ENCODE peak calls at places on chromosomes 6 and 20, in eight cellular contexts. One of them, this sample, is unnamed.

GRCh38 chr6:150271501-150272263 is 97.1 kb upstream of the IYD start:
- DNase-seq in activated CD4-positive, alpha-beta T cell treated with anti-CD3 and anti-CD28 coated beads, Interleukin-2, amount 10 ng/mL, durations not matched to agents 7 days and 5 days: no peak
- DNase-seq in right cardiac atrium: no peak
- DNase-seq in C1 segment of cervical spinal cord: no peak
- DNase-seq in GM12865: no peak
- DNase-seq in stimulated activated CD4-positive, alpha-beta T cell treated with anti-CD3 and anti-CD28 coated beads, Interleukin-2, amount 100 ng/mL, for 48 hours: no peak
- DNase-seq in NAMALWA: no peak
- DNase-seq in lung microvascular endothelial cell: no peak
- DNase-seq in this sample: no peak

GRCh38 chr6:165091121-165091785 is 218.2 kb downstream of the C6orf118 start:
- DNase-seq in stimulated activated CD4-positive, alpha-beta T cell treated with anti-CD3 and anti-CD28 coated beads, Interleukin-2, amount 100 ng/mL, for 48 hours: no peak
- DNase-seq in GM12865: no peak
- DNase-seq in NAMALWA: no peak
- DNase-seq in lung microvascular endothelial cell: peak; percentile 37
- DNase-seq in activated CD4-positive, alpha-beta T cell treated with anti-CD3 and anti-CD28 coated beads, Interleukin-2, amount 10 ng/mL, durations not matched to agents 7 days and 5 days: no peak
- DNase-seq in right cardiac atrium: no peak
- DNase-seq in C1 segment of cervical spinal cord: no peak
- DNase-seq in this sample: no peak

GRCh38 chr20:40711078-40711477 is 22.0 kb upstream of the MAFB start:
- DNase-seq in stimulated activated CD4-positive, alpha-beta T cell treated with anti-CD3 and anti-CD28 coated beads, Interleukin-2, amount 100 ng/mL, for 48 hours: no peak
- DNase-seq in right cardiac atrium: no peak
- DNase-seq in C1 segment of cervical spinal cord: no peak
- DNase-seq in lung microvascular endothelial cell: no peak
- DNase-seq in NAMALWA: no peak
- DNase-seq in activated CD4-positive, alpha-beta T cell treated with anti-CD3 and anti-CD28 coated beads, Interleukin-2, amount 10 ng/mL, durations not matched to agents 7 days and 5 days: no peak
- DNase-seq in GM12865: no peak
- DNase-seq in this sample: no peak

GRCh38 chr6:160439751-160440150 is 91.6 kb downstream of the SLC22A3 start:
- DNase-seq in right cardiac atrium: no peak
- DNase-seq in stimulated activated CD4-positive, alpha-beta T cell treated with anti-CD3 and anti-CD28 coated beads, Interleukin-2, amount 100 ng/mL, for 48 hours: no peak
- DNase-seq in NAMALWA: no peak
- DNase-seq in GM12865: no peak
- DNase-seq in C1 segment of cervical spinal cord: no peak
- DNase-seq in activated CD4-positive, alpha-beta T cell treated with anti-CD3 and anti-CD28 coated beads, Interleukin-2, amount 10 ng/mL, durations not matched to agents 7 days and 5 days: no peak
- DNase-seq in lung microvascular endothelial cell: no peak
- DNase-seq in this sample: no peak

GRCh38 chr6:1324926-1325325 is 13.0 kb downstream of the FOXQ1 start:
- DNase-seq in GM12865: no peak
- DNase-seq in NAMALWA: no peak
- DNase-seq in lung microvascular endothelial cell: no peak
- DNase-seq in activated CD4-positive, alpha-beta T cell treated with anti-CD3 and anti-CD28 coated beads, Interleukin-2, amount 10 ng/mL, durations not matched to agents 7 days and 5 days: no peak
- DNase-seq in right cardiac atrium: no peak
- DNase-seq in C1 segment of cervical spinal cord: no peak
- DNase-seq in stimulated activated CD4-positive, alpha-beta T cell treated with anti-CD3 and anti-CD28 coated beads, Interleukin-2, amount 100 ng/mL, for 48 hours: no peak
- DNase-seq in this sample: no peak

GRCh38 chr6:1771324-1771723 is 161.6 kb downstream of the FOXC1 start:
- DNase-seq in stimulated activated CD4-positive, alpha-beta T cell treated with anti-CD3 and anti-CD28 coated beads, Interleukin-2, amount 100 ng/mL, for 48 hours: peak; percentile 16
- DNase-seq in activated CD4-positive, alpha-beta T cell treated with anti-CD3 and anti-CD28 coated beads, Interleukin-2, amount 10 ng/mL, durations not matched to agents 7 days and 5 days: peak; percentile 31
- DNase-seq in right cardiac atrium: no peak
- DNase-seq in NAMALWA: no peak
- DNase-seq in lung microvascular endothelial cell: peak; percentile 45
- DNase-seq in C1 segment of cervical spinal cord: no peak
- DNase-seq in GM12865: peak; percentile 13
- DNase-seq in this sample: no peak

GRCh38 chr20:41168281-41169183 is 31.2 kb downstream of the PLCG1 start:
- DNase-seq in lung microvascular endothelial cell: no peak
- DNase-seq in C1 segment of cervical spinal cord: no peak
- DNase-seq in NAMALWA: no peak
- DNase-seq in stimulated activated CD4-positive, alpha-beta T cell treated with anti-CD3 and anti-CD28 coated beads, Interleukin-2, amount 100 ng/mL, for 48 hours: no peak
- DNase-seq in right cardiac atrium: peak; percentile 25
- DNase-seq in GM12865: no peak
- DNase-seq in activated CD4-positive, alpha-beta T cell treated with anti-CD3 and anti-CD28 coated beads, Interleukin-2, amount 10 ng/mL, durations not matched to agents 7 days and 5 days: no peak
- DNase-seq in this sample: no peak

GRCh38 chr6:147459772-147460171 is 48.7 kb upstream of the SAMD5 start:
- DNase-seq in NAMALWA: no peak
- DNase-seq in C1 segment of cervical spinal cord: no peak
- DNase-seq in activated CD4-positive, alpha-beta T cell treated with anti-CD3 and anti-CD28 coated beads, Interleukin-2, amount 10 ng/mL, durations not matched to agents 7 days and 5 days: no peak
- DNase-seq in right cardiac atrium: no peak
- DNase-seq in GM12865: no peak
- DNase-seq in stimulated activated CD4-positive, alpha-beta T cell treated with anti-CD3 and anti-CD28 coated beads, Interleukin-2, amount 100 ng/mL, for 48 hours: no peak
- DNase-seq in lung microvascular endothelial cell: no peak
- DNase-seq in this sample: no peak

GRCh38 chr6:113813207-113813606 is 43.9 kb upstream of the MARCKS start:
- DNase-seq in C1 segment of cervical spinal cord: no peak
- DNase-seq in lung microvascular endothelial cell: no peak
- DNase-seq in activated CD4-positive, alpha-beta T cell treated with anti-CD3 and anti-CD28 coated beads, Interleukin-2, amount 10 ng/mL, durations not matched to agents 7 days and 5 days: no peak
- DNase-seq in NAMALWA: no peak
- DNase-seq in right cardiac atrium: no peak
- DNase-seq in stimulated activated CD4-positive, alpha-beta T cell treated with anti-CD3 and anti-CD28 coated beads, Interleukin-2, amount 100 ng/mL, for 48 hours: no peak
- DNase-seq in GM12865: no peak
- DNase-seq in this sample: no peak

GRCh38 chr6:155050311-155050710 is 55.2 kb downstream of the TIAM2 start:
- DNase-seq in C1 segment of cervical spinal cord: no peak
- DNase-seq in NAMALWA: no peak
- DNase-seq in activated CD4-positive, alpha-beta T cell treated with anti-CD3 and anti-CD28 coated beads, Interleukin-2, amount 10 ng/mL, durations not matched to agents 7 days and 5 days: peak; percentile 55
- DNase-seq in right cardiac atrium: no peak
- DNase-seq in stimulated activated CD4-positive, alpha-beta T cell treated with anti-CD3 and anti-CD28 coated beads, Interleukin-2, amount 100 ng/mL, for 48 hours: peak; percentile 5
- DNase-seq in GM12865: peak; percentile 74
- DNase-seq in lung microvascular endothelial cell: no peak
- DNase-seq in this sample: no peak

GRCh38 chr6:3330199-3330598 is 71.5 kb downstream of the PSMG4 start:
- DNase-seq in stimulated activated CD4-positive, alpha-beta T cell treated with anti-CD3 and anti-CD28 coated beads, Interleukin-2, amount 100 ng/mL, for 48 hours: no peak
- DNase-seq in NAMALWA: no peak
- DNase-seq in right cardiac atrium: no peak
- DNase-seq in activated CD4-positive, alpha-beta T cell treated with anti-CD3 and anti-CD28 coated beads, Interleukin-2, amount 10 ng/mL, durations not matched to agents 7 days and 5 days: no peak
- DNase-seq in GM12865: no peak
- DNase-seq in lung microvascular endothelial cell: no peak
- DNase-seq in C1 segment of cervical spinal cord: no peak
- DNase-seq in this sample: no peak

GRCh38 chr6:44176935-44177509 is 18.4 kb downstream of the CAPN11 start:
- DNase-seq in lung microvascular endothelial cell: no peak
- DNase-seq in C1 segment of cervical spinal cord: no peak
- DNase-seq in GM12865: peak; percentile 80
- DNase-seq in stimulated activated CD4-positive, alpha-beta T cell treated with anti-CD3 and anti-CD28 coated beads, Interleukin-2, amount 100 ng/mL, for 48 hours: no peak
- DNase-seq in NAMALWA: peak; percentile 67
- DNase-seq in activated CD4-positive, alpha-beta T cell treated with anti-CD3 and anti-CD28 coated beads, Interleukin-2, amount 10 ng/mL, durations not matched to agents 7 days and 5 days: no peak
- DNase-seq in right cardiac atrium: no peak
- DNase-seq in this sample: no peak

GRCh38 chr20:38754924-38755323 is 6.7 kb downstream of the ACTR5 start:
- DNase-seq in NAMALWA: no peak
- DNase-seq in C1 segment of cervical spinal cord: no peak
- DNase-seq in lung microvascular endothelial cell: no peak
- DNase-seq in activated CD4-positive, alpha-beta T cell treated with anti-CD3 and anti-CD28 coated beads, Interleukin-2, amount 10 ng/mL, durations not matched to agents 7 days and 5 days: no peak
- DNase-seq in right cardiac atrium: no peak
- DNase-seq in GM12865: no peak
- DNase-seq in stimulated activated CD4-positive, alpha-beta T cell treated with anti-CD3 and anti-CD28 coated beads, Interleukin-2, amount 100 ng/mL, for 48 hours: no peak
- DNase-seq in this sample: no peak

GRCh38 chr6:144140859-144141258 is 9.5 kb upstream of the STX11 start:
- DNase-seq in right cardiac atrium: no peak
- DNase-seq in C1 segment of cervical spinal cord: no peak
- DNase-seq in GM12865: peak; percentile 65
- DNase-seq in NAMALWA: no peak
- DNase-seq in lung microvascular endothelial cell: no peak
- DNase-seq in activated CD4-positive, alpha-beta T cell treated with anti-CD3 and anti-CD28 coated beads, Interleukin-2, amount 10 ng/mL, durations not matched to agents 7 days and 5 days: no peak
- DNase-seq in stimulated activated CD4-positive, alpha-beta T cell treated with anti-CD3 and anti-CD28 coated beads, Interleukin-2, amount 100 ng/mL, for 48 hours: no peak
- DNase-seq in this sample: no peak

GRCh38 chr6:81553246-81553645 is 199.2 kb downstream of the TENT5A start:
- DNase-seq in GM12865: no peak
- DNase-seq in lung microvascular endothelial cell: no peak
- DNase-seq in activated CD4-positive, alpha-beta T cell treated with anti-CD3 and anti-CD28 coated beads, Interleukin-2, amount 10 ng/mL, durations not matched to agents 7 days and 5 days: no peak
- DNase-seq in right cardiac atrium: no peak
- DNase-seq in NAMALWA: no peak
- DNase-seq in stimulated activated CD4-positive, alpha-beta T cell treated with anti-CD3 and anti-CD28 coated beads, Interleukin-2, amount 100 ng/mL, for 48 hours: no peak
- DNase-seq in C1 segment of cervical spinal cord: no peak
- DNase-seq in this sample: no peak

GRCh38 chr6:163354779-163355431 is 59.6 kb upstream of the QKI start:
- DNase-seq in GM12865: no peak
- DNase-seq in right cardiac atrium: peak; percentile 93
- DNase-seq in lung microvascular endothelial cell: peak; percentile 70
- DNase-seq in activated CD4-positive, alpha-beta T cell treated with anti-CD3 and anti-CD28 coated beads, Interleukin-2, amount 10 ng/mL, durations not matched to agents 7 days and 5 days: no peak
- DNase-seq in C1 segment of cervical spinal cord: peak; percentile 62
- DNase-seq in stimulated activated CD4-positive, alpha-beta T cell treated with anti-CD3 and anti-CD28 coated beads, Interleukin-2, amount 100 ng/mL, for 48 hours: no peak
- DNase-seq in NAMALWA: peak; percentile 26
- DNase-seq in this sample: peak; percentile 83

GRCh38 chr6:6587696-6588063 is 840 bp upstream of the LY86 start:
- DNase-seq in C1 segment of cervical spinal cord: no peak
- DNase-seq in lung microvascular endothelial cell: no peak
- DNase-seq in NAMALWA: peak; percentile 61
- DNase-seq in right cardiac atrium: no peak
- DNase-seq in stimulated activated CD4-positive, alpha-beta T cell treated with anti-CD3 and anti-CD28 coated beads, Interleukin-2, amount 100 ng/mL, for 48 hours: no peak
- DNase-seq in GM12865: peak; percentile 64
- DNase-seq in activated CD4-positive, alpha-beta T cell treated with anti-CD3 and anti-CD28 coated beads, Interleukin-2, amount 10 ng/mL, durations not matched to agents 7 days and 5 days: no peak
- DNase-seq in this sample: no peak

GRCh38 chr6:106380407-106380806 is 19.9 kb downstream of the CRYBG1 start:
- DNase-seq in activated CD4-positive, alpha-beta T cell treated with anti-CD3 and anti-CD28 coated beads, Interleukin-2, amount 10 ng/mL, durations not matched to agents 7 days and 5 days: no peak
- DNase-seq in GM12865: no peak
- DNase-seq in right cardiac atrium: no peak
- DNase-seq in stimulated activated CD4-positive, alpha-beta T cell treated with anti-CD3 and anti-CD28 coated beads, Interleukin-2, amount 100 ng/mL, for 48 hours: no peak
- DNase-seq in lung microvascular endothelial cell: no peak
- DNase-seq in C1 segment of cervical spinal cord: no peak
- DNase-seq in NAMALWA: no peak
- DNase-seq in this sample: no peak

GRCh38 chr20:49287555-49288249 is 9.8 kb upstream of the ZNFX1 start:
- DNase-seq in lung microvascular endothelial cell: no peak
- DNase-seq in GM12865: peak; percentile 37
- DNase-seq in NAMALWA: peak; percentile 53
- DNase-seq in right cardiac atrium: no peak
- DNase-seq in stimulated activated CD4-positive, alpha-beta T cell treated with anti-CD3 and anti-CD28 coated beads, Interleukin-2, amount 100 ng/mL, for 48 hours: no peak
- DNase-seq in C1 segment of cervical spinal cord: no peak
- DNase-seq in activated CD4-positive, alpha-beta T cell treated with anti-CD3 and anti-CD28 coated beads, Interleukin-2, amount 10 ng/mL, durations not matched to agents 7 days and 5 days: no peak
- DNase-seq in this sample: no peak

GRCh38 chr20:6768228-6769185 is 1.0 kb downstream of the BMP2 start:
- DNase-seq in stimulated activated CD4-positive, alpha-beta T cell treated with anti-CD3 and anti-CD28 coated beads, Interleukin-2, amount 100 ng/mL, for 48 hours: no peak
- DNase-seq in lung microvascular endothelial cell: no peak
- DNase-seq in NAMALWA: no peak
- DNase-seq in right cardiac atrium: peak; percentile 74
- DNase-seq in C1 segment of cervical spinal cord: no peak
- DNase-seq in GM12865: no peak
- DNase-seq in activated CD4-positive, alpha-beta T cell treated with anti-CD3 and anti-CD28 coated beads, Interleukin-2, amount 10 ng/mL, durations not matched to agents 7 days and 5 days: no peak
- DNase-seq in this sample: peak; percentile 53

GRCh38 chr6:37024665-37025337 is 19.3 kb downstream of the FGD2 start:
- DNase-seq in right cardiac atrium: no peak
- DNase-seq in activated CD4-positive, alpha-beta T cell treated with anti-CD3 and anti-CD28 coated beads, Interleukin-2, amount 10 ng/mL, durations not matched to agents 7 days and 5 days: peak; percentile 52
- DNase-seq in GM12865: no peak
- DNase-seq in lung microvascular endothelial cell: no peak
- DNase-seq in stimulated activated CD4-positive, alpha-beta T cell treated with anti-CD3 and anti-CD28 coated beads, Interleukin-2, amount 100 ng/mL, for 48 hours: peak; percentile 53
- DNase-seq in NAMALWA: no peak
- DNase-seq in C1 segment of cervical spinal cord: no peak
- DNase-seq in this sample: no peak

GRCh38 chr20:34283844-34284243 is 19.3 kb downstream of the AHCY start:
- DNase-seq in lung microvascular endothelial cell: no peak
- DNase-seq in C1 segment of cervical spinal cord: no peak
- DNase-seq in right cardiac atrium: no peak
- DNase-seq in GM12865: no peak
- DNase-seq in NAMALWA: no peak
- DNase-seq in activated CD4-positive, alpha-beta T cell treated with anti-CD3 and anti-CD28 coated beads, Interleukin-2, amount 10 ng/mL, durations not matched to agents 7 days and 5 days: no peak
- DNase-seq in stimulated activated CD4-positive, alpha-beta T cell treated with anti-CD3 and anti-CD28 coated beads, Interleukin-2, amount 100 ng/mL, for 48 hours: no peak
- DNase-seq in this sample: no peak

GRCh38 chr20:57390604-57391438 is at the start of gene RBM38:
- DNase-seq in GM12865: peak; percentile 89
- DNase-seq in lung microvascular endothelial cell: peak; percentile 77
- DNase-seq in NAMALWA: peak; percentile 90
- DNase-seq in C1 segment of cervical spinal cord: peak; percentile 68
- DNase-seq in stimulated activated CD4-positive, alpha-beta T cell treated with anti-CD3 and anti-CD28 coated beads, Interleukin-2, amount 100 ng/mL, for 48 hours: peak; percentile 74
- DNase-seq in right cardiac atrium: peak; percentile 88
- DNase-seq in activated CD4-positive, alpha-beta T cell treated with anti-CD3 and anti-CD28 coated beads, Interleukin-2, amount 10 ng/mL, durations not matched to agents 7 days and 5 days: peak; percentile 73
- DNase-seq in this sample: peak; percentile 83

GRCh38 chr6:1233924-1234323 is 78.0 kb upstream of the FOXQ1 start:
- DNase-seq in C1 segment of cervical spinal cord: no peak
- DNase-seq in stimulated activated CD4-positive, alpha-beta T cell treated with anti-CD3 and anti-CD28 coated beads, Interleukin-2, amount 100 ng/mL, for 48 hours: no peak
- DNase-seq in activated CD4-positive, alpha-beta T cell treated with anti-CD3 and anti-CD28 coated beads, Interleukin-2, amount 10 ng/mL, durations not matched to agents 7 days and 5 days: no peak
- DNase-seq in lung microvascular endothelial cell: no peak
- DNase-seq in GM12865: no peak
- DNase-seq in NAMALWA: no peak
- DNase-seq in right cardiac atrium: no peak
- DNase-seq in this sample: no peak

GRCh38 chr6:87334683-87335082 is 5.6 kb upstream of the GJB7 start:
- DNase-seq in stimulated activated CD4-positive, alpha-beta T cell treated with anti-CD3 and anti-CD28 coated beads, Interleukin-2, amount 100 ng/mL, for 48 hours: no peak
- DNase-seq in lung microvascular endothelial cell: no peak
- DNase-seq in C1 segment of cervical spinal cord: no peak
- DNase-seq in NAMALWA: no peak
- DNase-seq in activated CD4-positive, alpha-beta T cell treated with anti-CD3 and anti-CD28 coated beads, Interleukin-2, amount 10 ng/mL, durations not matched to agents 7 days and 5 days: no peak
- DNase-seq in right cardiac atrium: no peak
- DNase-seq in GM12865: no peak
- DNase-seq in this sample: no peak

GRCh38 chr20:4645621-4646020 is 76.1 kb upstream of the PRND start:
- DNase-seq in GM12865: no peak
- DNase-seq in stimulated activated CD4-positive, alpha-beta T cell treated with anti-CD3 and anti-CD28 coated beads, Interleukin-2, amount 100 ng/mL, for 48 hours: no peak
- DNase-seq in NAMALWA: no peak
- DNase-seq in activated CD4-positive, alpha-beta T cell treated with anti-CD3 and anti-CD28 coated beads, Interleukin-2, amount 10 ng/mL, durations not matched to agents 7 days and 5 days: no peak
- DNase-seq in right cardiac atrium: no peak
- DNase-seq in C1 segment of cervical spinal cord: no peak
- DNase-seq in lung microvascular endothelial cell: no peak
- DNase-seq in this sample: no peak

GRCh38 chr6:55964136-55964535 is 88.7 kb upstream of the BMP5 start:
- DNase-seq in C1 segment of cervical spinal cord: no peak
- DNase-seq in activated CD4-positive, alpha-beta T cell treated with anti-CD3 and anti-CD28 coated beads, Interleukin-2, amount 10 ng/mL, durations not matched to agents 7 days and 5 days: no peak
- DNase-seq in right cardiac atrium: no peak
- DNase-seq in NAMALWA: no peak
- DNase-seq in GM12865: no peak
- DNase-seq in stimulated activated CD4-positive, alpha-beta T cell treated with anti-CD3 and anti-CD28 coated beads, Interleukin-2, amount 100 ng/mL, for 48 hours: no peak
- DNase-seq in lung microvascular endothelial cell: no peak
- DNase-seq in this sample: no peak

GRCh38 chr6:80356545-80356944 is 250.1 kb downstream of the BCKDHB start:
- DNase-seq in GM12865: no peak
- DNase-seq in stimulated activated CD4-positive, alpha-beta T cell treated with anti-CD3 and anti-CD28 coated beads, Interleukin-2, amount 100 ng/mL, for 48 hours: no peak
- DNase-seq in activated CD4-positive, alpha-beta T cell treated with anti-CD3 and anti-CD28 coated beads, Interleukin-2, amount 10 ng/mL, durations not matched to agents 7 days and 5 days: no peak
- DNase-seq in right cardiac atrium: no peak
- DNase-seq in NAMALWA: no peak
- DNase-seq in lung microvascular endothelial cell: no peak
- DNase-seq in C1 segment of cervical spinal cord: no peak
- DNase-seq in this sample: no peak

GRCh38 chr6:109693128-109693527 is 2.0 kb downstream of the FIG4 start:
- DNase-seq in right cardiac atrium: no peak
- DNase-seq in lung microvascular endothelial cell: no peak
- DNase-seq in activated CD4-positive, alpha-beta T cell treated with anti-CD3 and anti-CD28 coated beads, Interleukin-2, amount 10 ng/mL, durations not matched to agents 7 days and 5 days: no peak
- DNase-seq in C1 segment of cervical spinal cord: no peak
- DNase-seq in GM12865: peak; percentile 43
- DNase-seq in NAMALWA: peak; percentile 52
- DNase-seq in stimulated activated CD4-positive, alpha-beta T cell treated with anti-CD3 and anti-CD28 coated beads, Interleukin-2, amount 100 ng/mL, for 48 hours: no peak
- DNase-seq in this sample: no peak

GRCh38 chr20:46695888-46696287 is 6.6 kb upstream of the TP53RK start:
- DNase-seq in NAMALWA: no peak
- DNase-seq in stimulated activated CD4-positive, alpha-beta T cell treated with anti-CD3 and anti-CD28 coated beads, Interleukin-2, amount 100 ng/mL, for 48 hours: no peak
- DNase-seq in activated CD4-positive, alpha-beta T cell treated with anti-CD3 and anti-CD28 coated beads, Interleukin-2, amount 10 ng/mL, durations not matched to agents 7 days and 5 days: no peak
- DNase-seq in GM12865: no peak
- DNase-seq in right cardiac atrium: no peak
- DNase-seq in lung microvascular endothelial cell: no peak
- DNase-seq in C1 segment of cervical spinal cord: no peak
- DNase-seq in this sample: no peak

GRCh38 chr20:539848-540247 is 3.7 kb downstream of the CSNK2A1 start:
- DNase-seq in C1 segment of cervical spinal cord: no peak
- DNase-seq in stimulated activated CD4-positive, alpha-beta T cell treated with anti-CD3 and anti-CD28 coated beads, Interleukin-2, amount 100 ng/mL, for 48 hours: no peak
- DNase-seq in activated CD4-positive, alpha-beta T cell treated with anti-CD3 and anti-CD28 coated beads, Interleukin-2, amount 10 ng/mL, durations not matched to agents 7 days and 5 days: no peak
- DNase-seq in lung microvascular endothelial cell: peak; percentile 64
- DNase-seq in right cardiac atrium: no peak
- DNase-seq in NAMALWA: no peak
- DNase-seq in GM12865: no peak
- DNase-seq in this sample: no peak

GRCh38 chr6:22327881-22328280 is 31.0 kb upstream of the PRL start:
- DNase-seq in right cardiac atrium: no peak
- DNase-seq in lung microvascular endothelial cell: no peak
- DNase-seq in NAMALWA: no peak
- DNase-seq in stimulated activated CD4-positive, alpha-beta T cell treated with anti-CD3 and anti-CD28 coated beads, Interleukin-2, amount 100 ng/mL, for 48 hours: no peak
- DNase-seq in C1 segment of cervical spinal cord: no peak
- DNase-seq in activated CD4-positive, alpha-beta T cell treated with anti-CD3 and anti-CD28 coated beads, Interleukin-2, amount 10 ng/mL, durations not matched to agents 7 days and 5 days: no peak
- DNase-seq in GM12865: no peak
- DNase-seq in this sample: no peak

GRCh38 chr6:33431880-33432541 is 12.1 kb downstream of the SYNGAP1 start:
- DNase-seq in activated CD4-positive, alpha-beta T cell treated with anti-CD3 and anti-CD28 coated beads, Interleukin-2, amount 10 ng/mL, durations not matched to agents 7 days and 5 days: no peak
- DNase-seq in stimulated activated CD4-positive, alpha-beta T cell treated with anti-CD3 and anti-CD28 coated beads, Interleukin-2, amount 100 ng/mL, for 48 hours: no peak
- DNase-seq in NAMALWA: peak; percentile 65
- DNase-seq in right cardiac atrium: no peak
- DNase-seq in GM12865: peak; percentile 36
- DNase-seq in lung microvascular endothelial cell: no peak
- DNase-seq in C1 segment of cervical spinal cord: no peak
- DNase-seq in this sample: no peak

GRCh38 chr20:20897922-20898321 is 185.5 kb upstream of the RALGAPA2 start:
- DNase-seq in NAMALWA: no peak
- DNase-seq in C1 segment of cervical spinal cord: no peak
- DNase-seq in right cardiac atrium: no peak
- DNase-seq in lung microvascular endothelial cell: no peak
- DNase-seq in GM12865: no peak
- DNase-seq in activated CD4-positive, alpha-beta T cell treated with anti-CD3 and anti-CD28 coated beads, Interleukin-2, amount 10 ng/mL, durations not matched to agents 7 days and 5 days: no peak
- DNase-seq in stimulated activated CD4-positive, alpha-beta T cell treated with anti-CD3 and anti-CD28 coated beads, Interleukin-2, amount 100 ng/mL, for 48 hours: no peak
- DNase-seq in this sample: no peak

This sample was measured in Right ventricle myocardium superior.